ENCODE peak calls at places on chromosomes 12 and 14, in ten cellular contexts. F, I, O, N, C, K, H, U, Q and B are unnamed samples.

GRCh38 chr14:103871596-103872480 is 24.5 kb upstream of the PPP1R13B start:
- DNase-seq in F (no peak), I (peak; percentile 80), O (no peak), N (peak; percentile 77), C (peak; percentile 91), K (peak; percentile 54), H (peak; percentile 91), U (no peak), Q (no peak), B (peak; percentile 90)

GRCh38 chr12:88834226-88834625 is 254.0 kb upstream of the KITLG start:
- DNase-seq in F (no peak), I (no peak), O (no peak), N (no peak), C (no peak), K (no peak), H (no peak), U (no peak), Q (peak; percentile 50), B (no peak)

GRCh38 chr12:71948390-71948789 is 9.7 kb downstream of the TPH2 start:
- DNase-seq in F (no peak), I (no peak), O (no peak), N (no peak), C (no peak), K (no peak), H (no peak), U (no peak), Q (no peak), B (no peak)

GRCh38 chr12:108568653-108569154 is 6.3 kb downstream of the ISCU start:
- DNase-seq in F (no peak), I (no peak), O (peak; percentile 24), N (peak; percentile 66), C (no peak), K (no peak), H (no peak), U (no peak), Q (no peak), B (no peak)

GRCh38 chr14:26528415-26529182 is 69.2 kb downstream of the NOVA1 start:
- DNase-seq in F (peak; percentile 46), I (peak; percentile 52), O (no peak), N (no peak), C (no peak), K (no peak), H (peak; percentile 64), U (no peak), Q (peak; percentile 15), B (peak; percentile 9)

GRCh38 chr14:93977790-93978581 is 1.6 kb upstream of the ASB2 start:
- DNase-seq in F (no peak), I (no peak), O (no peak), N (peak; percentile 74), C (no peak), K (no peak), H (no peak), U (no peak), Q (no peak), B (no peak)

GRCh38 chr12:53197011-53197640 is 9.9 kb downstream of the ITGB7 start:
- DNase-seq in F (no peak), I (no peak), O (no peak), N (no peak), C (no peak), K (no peak), H (peak; percentile 82), U (no peak), Q (no peak), B (no peak)

GRCh38 chr12:4117386-4118016 is 156.1 kb upstream of the CCND2 start:
- DNase-seq in F (no peak), I (no peak), O (no peak), N (no peak), C (no peak), K (no peak), H (no peak), U (no peak), Q (no peak), B (no peak)

GRCh38 chr12:57126561-57126960 is 1.7 kb upstream of the LRP1 start:
- DNase-seq in F (no peak), I (no peak), O (no peak), N (no peak), C (no peak), K (no peak), H (no peak), U (no peak), Q (no peak), B (no peak)

GRCh38 chr12:108268397-108268796 is 70.7 kb downstream of the CMKLR1 start:
- DNase-seq in F (no peak), I (no peak), O (no peak), N (no peak), C (no peak), K (no peak), H (no peak), U (no peak), Q (no peak), B (no peak)

GRCh38 chr12:52023976-52024688 is 17.4 kb downstream of the TAMALIN start:
- DNase-seq in F (no peak), I (no peak), O (no peak), N (no peak), C (no peak), K (no peak), H (no peak), U (no peak), Q (no peak), B (no peak)

GRCh38 chr14:93950948-93951668 is 24.0 kb downstream of the FAM181A start:
- DNase-seq in F (no peak), I (no peak), O (no peak), N (no peak), C (no peak), K (no peak), H (no peak), U (no peak), Q (peak; percentile 30), B (no peak)

GRCh38 chr14:73567951-73568885 is 795 bp upstream of the ACOT2 start:
- DNase-seq in F (no peak), I (no peak), O (no peak), N (no peak), C (no peak), K (no peak), H (no peak), U (no peak), Q (peak; percentile 41), B (no peak)

DNA sequence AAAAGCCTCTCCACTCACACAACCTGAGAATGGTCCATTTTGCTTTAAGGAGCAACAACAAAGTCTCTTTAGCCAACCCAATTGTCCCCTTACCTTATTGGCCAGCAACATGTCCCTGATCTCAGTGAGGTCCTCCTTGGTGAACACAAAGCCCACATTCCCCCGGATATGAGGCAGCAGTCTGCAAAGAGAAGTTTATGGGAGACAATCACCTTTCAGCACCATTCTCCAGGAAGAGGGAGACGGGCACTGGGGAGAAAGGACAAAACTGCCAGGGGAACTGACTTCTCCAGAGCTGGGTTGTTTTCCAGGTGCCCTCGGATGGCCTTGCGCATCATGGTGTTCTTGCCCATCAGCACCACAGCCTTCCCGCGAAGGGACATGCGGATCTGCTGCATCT is 1.9 kb downstream of the RPLP0 start:
- DNase-seq in F (no peak), I (no peak), O (no peak), N (peak; percentile 21), C (no peak), K (no peak), H (no peak), U (no peak), Q (no peak), B (no peak)
- H3K4me1 ChIP-seq in F (peaks cover 14% of the 10 kb centered on the region), I (peaks cover 27% of the 10 kb centered on the region), O (peaks cover 21% of the 10 kb centered on the region), N (peaks cover 33% of the 10 kb centered on the region), C (peaks cover 64% of the 10 kb centered on the region), K (peaks cover 7% of the 10 kb centered on the region), H (peaks cover 16% of the 10 kb centered on the region), U (peaks cover 33% of the 10 kb centered on the region), Q (peaks cover 8% of the 10 kb centered on the region), B (peaks cover 61% of the 10 kb centered on the region)

DNA sequence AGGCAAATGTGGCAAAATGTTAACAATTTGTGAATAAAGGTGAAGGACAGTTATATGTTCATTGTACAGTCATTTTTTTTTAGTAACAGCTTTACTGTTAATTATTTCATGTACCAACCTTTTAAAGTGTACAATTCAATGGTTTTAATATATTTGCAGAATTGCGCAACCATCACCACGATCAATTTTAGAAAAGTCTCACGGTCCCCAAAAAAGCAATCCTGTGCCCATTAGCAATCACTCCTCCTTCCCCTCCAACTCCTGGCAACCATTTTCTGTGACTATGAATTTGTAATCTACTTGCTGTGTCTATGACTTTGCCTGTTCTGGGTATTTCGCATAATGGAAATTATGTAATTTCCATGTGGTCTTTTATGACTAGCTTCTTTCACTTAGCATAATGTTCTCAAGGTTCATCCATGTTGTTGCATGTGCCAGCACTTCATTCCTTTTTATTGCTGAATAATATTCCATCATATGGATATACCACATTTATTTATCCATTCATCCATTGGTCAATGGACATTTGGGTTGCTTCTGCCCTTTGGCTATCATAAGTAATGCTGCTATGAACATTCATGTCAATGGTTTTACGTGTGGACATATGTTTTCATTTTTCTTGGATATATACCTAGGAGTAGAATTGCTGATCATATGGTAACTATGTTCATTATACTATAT is 9.9 kb downstream of the KICS2 start:
- DNase-seq in F (no peak), I (no peak), O (no peak), N (no peak), C (no peak), K (no peak), H (no peak), U (no peak), Q (no peak), B (no peak)
- TF ChIP-seq POLR2A in F (no peak), I (no peak), O (no peak), N (no peak), C (no peak), K (no peak), H (no peak), U (no peak), Q (no peak), B (no peak)

DNA sequence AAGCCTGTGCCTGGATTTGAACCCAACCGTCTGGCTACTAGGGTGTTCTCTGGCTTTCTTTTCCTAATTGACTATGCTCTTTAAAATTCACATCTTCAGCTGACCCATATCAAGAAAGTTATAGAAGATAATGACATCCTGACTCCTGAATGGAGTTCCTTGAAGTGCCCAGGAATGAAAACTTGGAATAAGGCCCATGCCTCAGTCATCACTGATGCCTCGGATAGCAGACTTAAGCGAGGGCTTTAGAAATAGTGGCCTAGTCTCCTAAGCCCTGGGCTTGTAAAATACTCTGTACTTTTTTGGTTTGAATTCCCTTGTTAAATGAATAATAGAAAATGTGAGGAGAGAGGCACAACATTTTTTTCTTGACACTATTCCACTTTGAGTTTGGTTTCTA is 39.0 kb downstream of the CHST11 start:
- DNase-seq in F (no peak), I (no peak), O (no peak), N (no peak), C (no peak), K (no peak), H (no peak), U (no peak), Q (peak; percentile 12), B (no peak)
- H3K4me1 ChIP-seq in F (no peaks in the 10 kb centered on the region), I (peaks cover 37% of the 10 kb centered on the region), O (no peaks in the 10 kb centered on the region), N (peaks cover 19% of the 10 kb centered on the region), C (peaks cover 45% of the 10 kb centered on the region), K (peaks cover 4% of the 10 kb centered on the region), H (no peaks in the 10 kb centered on the region), U (no peaks in the 10 kb centered on the region), Q (peaks cover 2% of the 10 kb centered on the region), B (no peaks in the 10 kb centered on the region)

DNA sequence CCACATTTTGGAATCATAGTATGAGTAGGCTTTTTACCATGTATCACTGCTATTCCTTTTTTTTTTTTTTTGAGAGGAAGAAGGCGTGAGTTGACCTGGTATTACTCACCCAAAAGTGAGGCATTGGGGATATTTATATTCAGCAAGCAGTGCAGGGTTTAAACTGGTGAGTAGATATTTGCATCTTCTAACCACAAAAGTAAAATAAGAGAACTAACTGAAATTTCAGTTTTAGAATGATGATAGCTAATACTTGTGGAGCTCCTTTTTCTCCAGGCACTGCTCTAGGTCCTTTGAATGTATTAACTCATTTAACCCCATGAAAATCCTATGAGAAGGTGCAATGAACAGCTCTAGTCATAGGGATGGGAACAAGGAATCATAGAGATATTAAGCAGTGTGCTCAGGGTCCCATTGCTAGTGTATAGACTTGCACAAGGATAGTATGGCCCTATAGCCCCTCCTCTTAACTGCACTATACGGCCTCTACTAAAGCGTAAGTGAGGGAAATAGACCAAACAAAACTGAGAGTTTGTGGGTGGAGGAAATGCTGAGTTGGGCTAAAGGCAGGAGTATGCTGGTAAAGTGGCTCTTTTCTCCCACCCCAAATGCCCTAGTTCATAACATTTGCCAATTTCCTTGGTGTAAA is 104.3 kb upstream of the MAX start:
- DNase-seq in F (no peak), I (no peak), O (no peak), N (no peak), C (no peak), K (no peak), H (no peak), U (no peak), Q (peak; percentile 91), B (no peak)
- TF ChIP-seq POLR2A in F (no peak), I (no peak), O (no peak), N (no peak), C (no peak), K (no peak), H (no peak), U (no peak), Q (no peak), B (no peak)